ENCODE peak calls at places on chromosomes 13 and 19, in nine cellular contexts. M, T, A, Z, O, R, Y, K and E are unnamed samples.

GRCh38 chr13:23020246-23020843 is 160.4 kb upstream of the SGCG start:
- DNase-seq in R (peak), A (peak), M (no peak), K (peak), O (no peak), Y (no peak), Z (peak), T (no peak), E (no peak)

GRCh38 chr13:91154553-91154952 is 192.9 kb upstream of the MIR17HG start:
- DNase-seq in T (no peak), O (no peak), Z (no peak), A (no peak), Y (no peak), M (no peak), R (no peak), K (no peak), E (no peak)

GRCh38 chr13:42272776-42273175 is 824 bp downstream of the AKAP11 start:
- DNase-seq in Y (no peak), K (no peak), O (no peak), A (no peak), T (no peak), M (no peak), Z (no peak), R (no peak), E (no peak)

GRCh38 chr13:24307211-24308067 is 1.9 kb upstream of the C1QTNF9 start:
- DNase-seq in K (no peak), R (peak), M (no peak), O (peak), A (no peak), T (no peak), Z (no peak), Y (no peak), E (no peak)

GRCh38 chr19:15418112-15418587 is 638 bp downstream of the AKAP8L start:
- DNase-seq in M (no peak), T (no peak), O (no peak), A (no peak), Z (no peak), K (no peak), R (peak), Y (no peak), E (no peak)

GRCh38 chr13:97884707-97885468 is 68.6 kb upstream of the IPO5 start:
- DNase-seq in Z (no peak), T (no peak), K (no peak), A (no peak), R (no peak), M (no peak), Y (no peak), O (no peak), E (no peak)

GRCh38 chr13:110438776-110439175 is 122.7 kb downstream of the RAB20 start:
- DNase-seq in T (no peak), M (peak), A (no peak), Z (no peak), K (no peak), R (no peak), O (no peak), Y (no peak), E (no peak)

GRCh38 chr13:41060723-41061074 is 610 bp upstream of the WBP4 start:
- DNase-seq in R (no peak), O (peak), A (peak), K (peak), Z (peak), T (peak), M (peak), Y (peak), E (peak)